ENCODE peak calls at places on chromosomes 4 and X, in ten cellular contexts. H is NCI-H524; T is heart left ventricle; G is activated CD4-positive, alpha-beta memory T cell treated with anti-CD3 and anti-CD28 coated beads for 36 hours; Z is pulmonary artery endothelial cell; N is neural crest cell; A is GM13976; X is stimulated activated CD4-positive, alpha-beta T cell treated with anti-CD3 and anti-CD28 coated beads, Interleukin-15, amount 100 ng/mL, for 1 hour; Q is central memory CD4-positive, alpha-beta T cell; R is PC-3. F is an unnamed sample.

GRCh38 chr4:182760644-182761043 is 156.5 kb downstream of the DCTD start:
- DNase-seq in T (no peak), H (no peak), G (no peak), R (no peak), X (no peak), A (no peak), Z (no peak), Q (no peak), N (no peak), F (no peak)

GRCh38 chrX:580020-580419 is 50.6 kb upstream of the SHOX start:
- DNase-seq in X (no peak), H (no peak), G (no peak), T (no peak), Z (no peak), A (no peak), R (no peak), Q (no peak), N (no peak), F (no peak)

GRCh38 chr4:5014007-5014682 is 5.1 kb downstream of the CYTL1 start:
- DNase-seq in Z (no peak), T (no peak), H (no peak), G (no peak), N (no peak), A (no peak), X (no peak), R (no peak), Q (no peak), F (no peak)

GRCh38 chr4:53599632-53600031 is 8.3 kb upstream of the LNX1 start:
- DNase-seq in Z (no peak), Q (no peak), X (no peak), A (no peak), H (no peak), R (no peak), T (no peak), G (no peak), N (no peak), F (no peak)

GRCh38 chr4:6909113-6909969 is at the start of gene TBC1D14:
- DNase-seq in R (peak; percentile 66), T (peak; percentile 94), A (peak; percentile 97), N (peak; percentile 78), X (peak; percentile 79), G (peak; percentile 89), H (peak; percentile 87), Z (peak; percentile 57), Q (peak; percentile 86), F (peak; percentile 75)

GRCh38 chrX:136199365-136199764 is 51.8 kb downstream of the MAP7D3 start:
- DNase-seq in N (no peak), G (no peak), T (no peak), Q (no peak), A (no peak), X (no peak), Z (no peak), R (no peak), H (peak; percentile 22), F (no peak)

GRCh38 chr4:140130677-140131076 is 23.3 kb downstream of the MAML3 start:
- DNase-seq in X (no peak), Q (no peak), Z (no peak), A (no peak), G (peak; percentile 29), N (no peak), T (no peak), H (no peak), R (peak; percentile 87), F (no peak)

GRCh38 chrX:31500920-31501319 is 429.1 kb upstream of the FTHL17 start:
- DNase-seq in R (no peak), G (no peak), H (no peak), X (no peak), N (no peak), Z (no peak), A (no peak), T (no peak), Q (no peak), F (no peak)

GRCh38 chr4:98260047-98260578 is 1.1 kb upstream of the RAP1GDS1 start:
- DNase-seq in G (no peak), Q (peak; percentile 25), Z (no peak), N (peak; percentile 35), T (peak; percentile 65), H (no peak), R (peak; percentile 19), A (no peak), X (peak; percentile 11), F (peak; percentile 1)

GRCh38 chr4:185830263-185830994 is 18.4 kb upstream of the SORBS2 start:
- DNase-seq in R (no peak), Q (no peak), T (no peak), Z (no peak), H (no peak), G (no peak), X (no peak), N (no peak), A (no peak), F (no peak)

GRCh38 chr4:150217192-150217591 is 138.9 kb downstream of the DCLK2 start:
- DNase-seq in Q (no peak), T (no peak), A (no peak), G (no peak), H (no peak), Z (no peak), N (no peak), X (no peak), R (peak; percentile 61), F (no peak)

GRCh38 chr4:55364691-55365346 is 18.8 kb downstream of the SRD5A3 start:
- DNase-seq in Q (no peak), H (no peak), Z (peak; percentile 32), X (no peak), N (no peak), T (no peak), A (no peak), R (no peak), G (no peak), F (no peak)

GRCh38 chrX:71228063-71228642 is 5.1 kb downstream of the GJB1 start:
- DNase-seq in Q (no peak), H (no peak), N (no peak), T (no peak), R (no peak), G (no peak), Z (no peak), A (no peak), X (no peak), F (no peak)

GRCh38 chr4:36349904-36350554 is 68.6 kb downstream of the DTHD1 start:
- DNase-seq in N (no peak), Z (no peak), H (no peak), G (no peak), X (no peak), R (peak; percentile 4), A (no peak), Q (no peak), T (no peak), F (no peak)

GRCh38 chrX:109472939-109473713 is 8.8 kb downstream of the GUCY2F start:
- DNase-seq in Z (no peak), X (no peak), N (peak; percentile 35), Q (no peak), R (peak; percentile 28), T (no peak), H (peak; percentile 30), A (peak; percentile 11), G (peak; percentile 65), F (no peak)

GRCh38 chr4:46389301-46389761 is 597 bp downstream of the GABRA2 start:
- DNase-seq in N (peak; percentile 12), H (peak; percentile 50), G (no peak), A (peak; percentile 9), X (no peak), Q (no peak), R (no peak), T (no peak), Z (no peak), F (no peak)

GRCh38 chr4:76641758-76642157 is 206.7 kb downstream of the SHROOM3 start:
- DNase-seq in T (no peak), N (no peak), R (no peak), X (no peak), Z (no peak), G (no peak), A (no peak), Q (no peak), H (no peak), F (no peak)

GRCh38 chr4:110196206-110196870 is 2.1 kb downstream of the ELOVL6 start:
- DNase-seq in X (peak; percentile 20), H (no peak), A (peak; percentile 62), R (peak; percentile 30), Q (peak; percentile 25), G (peak; percentile 65), N (peak; percentile 54), T (peak; percentile 43), Z (no peak), F (peak; percentile 1)

GRCh38 chr4:78735697-78736096 is 40.5 kb upstream of the BMP2K start:
- DNase-seq in G (no peak), H (no peak), R (no peak), Q (no peak), N (no peak), Z (no peak), T (no peak), X (no peak), A (peak; percentile 31), F (no peak)

GRCh38 chrX:131739823-131740222 is 195.9 kb downstream of the OR13H1 start:
- DNase-seq in A (no peak), R (no peak), G (no peak), X (no peak), T (no peak), Z (no peak), H (no peak), Q (no peak), N (no peak), F (no peak)

GRCh38 chr4:165207016-165207430 is 338 bp upstream of the KLHL2 start:
- DNase-seq in T (no peak), R (peak; percentile 16), Q (no peak), X (no peak), N (no peak), G (no peak), A (peak; percentile 45), Z (no peak), H (no peak), F (no peak)